ENCODE peak calls at places on chromosomes 11 and 22, in nine cellular contexts. F is testis, R is astrocyte of the cerebellum, J is nephron progenitor cell, A is epithelial cell of esophagus, V is glutamatergic neuron, O is HCT116, Y is dorsolateral prefrontal cortex, I is left ventricle myocardium inferior. H is an unnamed sample.
A peak's percentile ranks its signal among the peaks of the same experiment; 100 is the strongest.

GRCh38 chr22:47392054-47392347 is 629.6 kb downstream of the TBC1D22A start:
- DNase-seq in F (no peak), R (no peak), J (no peak), A (no peak), V (no peak), O (no peak), Y (no peak), I (no peak), H (no peak)

GRCh38 chr22:35837328-35837727 is 119.7 kb downstream of the APOL5 start:
- DNase-seq in F (no peak), R (no peak), J (no peak), A (no peak), V (peak; percentile 38), O (no peak), Y (no peak), I (no peak), H (no peak)

GRCh38 chr11:93942176-93942575 is 79.0 kb upstream of the HEPHL1 start:
- DNase-seq in F (no peak), R (no peak), J (no peak), A (no peak), V (no peak), O (no peak), Y (no peak), I (no peak), H (no peak)

GRCh38 chr22:37636186-37636948 is 3.1 kb upstream of the SH3BP1 start:
- DNase-seq in F (no peak), R (peak; percentile 69), J (no peak), A (no peak), V (no peak), O (no peak), Y (no peak), I (no peak), H (no peak)

GRCh38 chr11:42012261-42012660 is 552.8 kb upstream of the LRRC4C start:
- DNase-seq in F (no peak), R (no peak), J (no peak), A (no peak), V (no peak), O (no peak), Y (no peak), I (no peak), H (no peak)

GRCh38 chr11:94183886-94184264 is 55.2 kb downstream of the PANX1 start:
- DNase-seq in F (peak; percentile 92), R (no peak), J (peak; percentile 82), A (peak; percentile 72), V (peak; percentile 88), O (peak; percentile 49), Y (no peak), I (peak; percentile 64), H (no peak)

GRCh38 chr11:84887055-84887629 is 740.0 kb downstream of the DLG2 start:
- DNase-seq in F (no peak), R (no peak), J (no peak), A (no peak), V (no peak), O (no peak), Y (no peak), I (no peak), H (no peak)

GRCh38 chr11:92251980-92252379 is 27.4 kb downstream of the FAT3 start:
- DNase-seq in F (no peak), R (no peak), J (no peak), A (no peak), V (no peak), O (no peak), Y (no peak), I (no peak), H (no peak)

GRCh38 chr11:65329944-65330403 is 3.7 kb upstream of the DPF2 start:
- DNase-seq in F (peak; percentile 98), R (peak; percentile 94), J (peak; percentile 90), A (peak; percentile 93), V (peak; percentile 84), O (peak; percentile 93), Y (peak; percentile 88), I (peak; percentile 72), H (no peak)

GRCh38 chr11:68012044-68012842 is 2.1 kb downstream of the ALDH3B1 start:
- DNase-seq in F (no peak), R (no peak), J (no peak), A (no peak), V (no peak), O (no peak), Y (no peak), I (no peak), H (no peak)

GRCh38 chr22:45833613-45834012 is 143.3 kb downstream of the WNT7B start:
- DNase-seq in F (no peak), R (no peak), J (no peak), A (no peak), V (no peak), O (no peak), Y (no peak), I (no peak), H (no peak)

GRCh38 chr11:112172362-112172994 is 2.8 kb upstream of the BCO2 start:
- DNase-seq in F (no peak), R (peak; percentile 31), J (no peak), A (peak; percentile 23), V (no peak), O (no peak), Y (no peak), I (no peak), H (no peak)

GRCh38 chr11:126182787-126183445 is 28.5 kb downstream of the RPUSD4 start:
- DNase-seq in F (no peak), R (no peak), J (no peak), A (no peak), V (no peak), O (no peak), Y (no peak), I (no peak), H (no peak)

GRCh38 chr11:134413334-134414035 is 1.4 kb upstream of the B3GAT1 start:
- DNase-seq in F (no peak), R (no peak), J (no peak), A (no peak), V (no peak), O (no peak), Y (no peak), I (no peak), H (no peak)

GRCh38 chr11:11155962-11156815 is 196.9 kb downstream of the CSNK2A3 start:
- DNase-seq in F (peak; percentile 43), R (no peak), J (peak; percentile 59), A (no peak), V (peak; percentile 45), O (peak; percentile 18), Y (no peak), I (no peak), H (peak; percentile 29)

DNA sequence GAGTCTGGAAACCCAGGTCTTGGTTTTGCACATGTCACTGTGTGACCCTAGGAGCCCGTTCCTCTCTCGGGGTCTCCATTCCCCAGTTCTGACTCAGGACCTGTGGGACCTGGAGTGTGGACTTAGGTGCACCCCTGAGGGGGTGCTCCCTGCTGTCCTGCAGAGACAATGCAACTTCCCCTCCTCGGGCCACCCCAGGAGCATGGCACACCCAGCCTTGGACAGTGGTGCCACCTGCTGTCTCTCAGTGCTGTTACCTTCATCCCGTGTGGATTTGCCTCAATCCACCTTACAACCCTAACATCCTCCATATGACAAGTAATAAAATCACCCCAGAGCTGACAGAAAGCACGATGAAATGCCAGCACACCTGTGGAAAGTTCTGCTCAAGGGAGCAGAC is 27.5 kb upstream of the CRYBB3 start:
- DNase-seq in F (peak; percentile 54), R (no peak), J (no peak), A (peak; percentile 39), V (no peak), O (peak; percentile 8), Y (no peak), I (no peak), H (no peak)
- TF ChIP-seq CTCF in F (peak; percentile 15), R (peak; percentile 8), J (no peak), A (peak; percentile 64), V (no peak), O (peak; percentile 62), Y (peak; percentile 29), I (peak; percentile 71), H (no peak)

GRCh38 chr11:43922974-43923326 is 19.5 kb upstream of the C11orf96 start:
- DNase-seq in F (no peak), R (no peak), J (no peak), A (no peak), V (no peak), O (no peak), Y (no peak), I (no peak), H (no peak)

GRCh38 chr11:43925932-43926505 is 16.4 kb upstream of the C11orf96 start:
- DNase-seq in F (no peak), R (no peak), J (no peak), A (no peak), V (peak; percentile 63), O (no peak), Y (no peak), I (no peak), H (no peak)

GRCh38 chr11:43925063-43925931 is 17.1 kb upstream of the C11orf96 start:
- DNase-seq in F (no peak), R (no peak), J (no peak), A (no peak), V (peak; percentile 51), O (no peak), Y (no peak), I (no peak), H (no peak)

GRCh38 chr11:43923327-43924111 is 18.9 kb upstream of the C11orf96 start:
- DNase-seq in F (peak; percentile 90), R (no peak), J (peak; percentile 40), A (peak; percentile 71), V (peak; percentile 50), O (no peak), Y (peak; percentile 66), I (peak; percentile 49), H (no peak)

DNA sequence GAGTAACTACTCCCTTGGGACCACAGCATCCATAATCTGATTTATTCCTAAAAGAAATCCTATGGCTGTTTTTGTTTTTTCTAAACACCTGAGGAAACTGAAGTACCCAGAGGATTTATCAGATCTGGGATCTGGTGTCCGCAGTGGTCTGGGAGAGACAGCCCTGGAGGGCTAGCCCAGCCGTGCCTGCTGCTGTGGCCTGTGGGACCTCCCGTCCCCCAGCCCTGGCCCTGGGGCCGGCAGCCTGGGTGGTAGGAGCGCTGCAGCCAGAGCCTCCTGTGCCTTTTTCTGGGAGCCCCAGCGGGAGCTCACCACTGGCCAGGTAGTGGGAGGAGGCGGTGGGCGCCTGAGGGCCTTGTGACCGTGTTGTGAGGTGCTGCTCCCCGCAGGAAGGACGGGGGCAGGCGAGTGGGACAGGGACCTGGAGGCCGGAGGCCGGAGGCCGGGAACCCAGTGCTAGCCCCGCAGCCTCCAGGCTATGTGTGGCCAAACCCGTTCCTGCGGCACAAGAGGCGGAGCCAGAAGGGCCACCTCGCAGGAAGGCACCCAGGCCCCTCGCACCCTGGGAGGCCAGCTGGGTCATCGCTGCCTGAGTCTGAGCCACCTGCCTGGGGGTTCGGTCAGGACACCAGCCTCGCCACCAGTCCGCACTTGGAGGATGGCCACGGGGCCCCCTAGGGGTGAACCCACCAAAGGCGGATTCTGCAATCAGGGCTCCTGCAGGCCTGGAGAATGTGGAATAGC is 18.2 kb upstream of the C11orf96 start:
- DNase-seq in F (no peak), R (no peak), J (no peak), A (no peak), V (no peak), O (no peak), Y (no peak), I (no peak), H (no peak)
- TF ChIP-seq CTCF in F (no peak), R (peak; percentile 18), J (no peak), A (no peak), V (peak; percentile 28), O (no peak), Y (no peak), I (no peak), H (no peak)

GRCh38 chr11:124071622-124071948 is 30.5 kb upstream of the OR10G7 start:
- DNase-seq in F (no peak), R (no peak), J (no peak), A (no peak), V (no peak), O (no peak), Y (no peak), I (no peak), H (no peak)
- TF ChIP-seq CTCF in F (no peak), R (no peak), J (no peak), A (no peak), V (no peak), O (no peak), Y (no peak), I (peak; percentile 5), H (no peak)

GRCh38 chr22:44669725-44670027 is 32.3 kb upstream of the PRR5 start:
- DNase-seq in F (no peak), R (no peak), J (no peak), A (peak; percentile 18), V (no peak), O (no peak), Y (no peak), I (no peak), H (no peak)
- TF ChIP-seq CTCF in F (no peak), R (peak; percentile 46), J (peak; percentile 33), A (peak; percentile 32), V (peak; percentile 23), O (no peak), Y (peak; percentile 20), I (peak; percentile 25), H (peak; percentile 17)

H was measured in D721Med.